ENCODE peak calls at places on chromosomes 11 and 22, in seven cellular contexts. K, Q, U, N, P, J and R are unnamed samples.
A peak's percentile ranks its signal among the peaks of the same experiment; 100 is the strongest.

GRCh38 chr22:22533863-22534262 is 13.8 kb upstream of the ZNF280A start:
- DNase-seq in K (no peak), Q (no peak), U (no peak), N (no peak), P (no peak), J (no peak), R (no peak)

GRCh38 chr11:7967826-7968225 is 2.6 kb upstream of the NLRP10 start:
- DNase-seq in K (no peak), Q (no peak), U (no peak), N (peak; percentile 65), P (peak; percentile 46), J (peak; percentile 24), R (no peak)

GRCh38 chr11:115905331-115905730 is 401.1 kb upstream of the CADM1 start:
- DNase-seq in K (no peak), Q (no peak), U (no peak), N (no peak), P (peak; percentile 40), J (peak; percentile 12), R (no peak)

GRCh38 chr11:121418625-121419114 is 33.4 kb upstream of the SORL1 start:
- DNase-seq in K (no peak), Q (no peak), U (no peak), N (no peak), P (no peak), J (no peak), R (peak; percentile 52)

GRCh38 chr22:38272373-38273134 is at the start of gene TMEM184B:
- DNase-seq in K (peak; percentile 18), Q (peak; percentile 93), U (peak; percentile 82), N (peak; percentile 89), P (peak; percentile 66), J (peak; percentile 67), R (peak; percentile 81)

GRCh38 chr11:13386567-13386966 is 76.5 kb downstream of the BTBD10 start:
- DNase-seq in K (no peak), Q (peak; percentile 52), U (no peak), N (no peak), P (no peak), J (no peak), R (no peak)

GRCh38 chr11:133955091-133955846 is 1.5 kb downstream of the IGSF9B start:
- DNase-seq in K (no peak), Q (no peak), U (peak; percentile 62), N (peak; percentile 22), P (no peak), J (no peak), R (no peak)

GRCh38 chr11:86149813-86150212 is 80.9 kb upstream of the PICALM start:
- DNase-seq in K (no peak), Q (no peak), U (no peak), N (no peak), P (peak; percentile 55), J (no peak), R (no peak)

GRCh38 chr11:20308601-20309000 is 54.9 kb upstream of the HTATIP2 start:
- DNase-seq in K (no peak), Q (no peak), U (no peak), N (no peak), P (no peak), J (no peak), R (no peak)

GRCh38 chr11:45885274-45885920 is at the start of gene MAPK8IP1:
- DNase-seq in K (no peak), Q (peak; percentile 83), U (peak; percentile 88), N (peak; percentile 64), P (peak; percentile 17), J (peak; percentile 28), R (peak; percentile 75)

GRCh38 chr11:112610996-112611795 is 350.0 kb upstream of the NCAM1 start:
- DNase-seq in K (no peak), Q (no peak), U (no peak), N (peak; percentile 27), P (no peak), J (peak; percentile 57), R (peak; percentile 90)

GRCh38 chr11:79296113-79296512 is 144.7 kb downstream of the TENM4 start:
- DNase-seq in K (no peak), Q (no peak), U (no peak), N (no peak), P (no peak), J (no peak), R (no peak)

GRCh38 chr11:121650520-121651266 is 197.9 kb upstream of the SORL1-AS1 start:
- DNase-seq in K (no peak), Q (no peak), U (no peak), N (no peak), P (no peak), J (no peak), R (no peak)

GRCh38 chr11:57425565-57426438 is 1.1 kb downstream of the SLC43A3 start:
- DNase-seq in K (no peak), Q (peak; percentile 32), U (no peak), N (peak; percentile 79), P (no peak), J (peak; percentile 36), R (no peak)

GRCh38 chr11:43712676-43713075 is 32.1 kb downstream of the HSD17B12 start:
- DNase-seq in K (no peak), Q (no peak), U (no peak), N (peak; percentile 5), P (peak; percentile 81), J (no peak), R (no peak)

DNA sequence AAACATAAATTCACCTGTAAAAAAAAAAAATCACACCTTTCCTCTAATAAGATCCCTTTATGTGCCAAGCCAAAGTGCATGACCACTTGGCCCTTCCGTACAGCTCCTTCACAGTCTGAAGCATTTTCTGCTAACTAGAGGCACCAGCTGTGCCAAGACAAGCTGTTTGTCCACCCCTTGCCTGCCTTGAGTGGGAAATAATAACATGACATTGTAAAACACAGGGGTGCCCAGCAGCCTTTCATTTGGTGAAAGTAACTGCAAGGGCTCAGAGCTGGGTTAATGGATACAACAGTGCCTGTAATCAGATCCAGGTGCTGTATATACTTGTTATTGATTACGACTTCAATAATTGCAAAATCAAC is 59.2 kb downstream of the DDIAS start:
- DNase-seq in K (no peak), Q (no peak), U (no peak), N (no peak), P (no peak), J (no peak), R (no peak)
- H3K27ac ChIP-seq in K (no peak overlapping the region), Q (no peak overlapping the region), U (no peak overlapping the region), N (no peak overlapping the region), P (no peak overlapping the region), J (no peak overlapping the region), R (no peak overlapping the region)

GRCh38 chr11:94400839-94401772 is at the start of gene GPR83:
- DNase-seq in K (no peak), Q (peak; percentile 29), U (peak; percentile 75), N (peak; percentile 49), P (no peak), J (peak; percentile 23), R (peak; percentile 58)
- TF ChIP-seq EZH2 in K (no peak), Q (peak; percentile 38), U (peak; percentile 47), N (peak; percentile 89), P (no peak), J (peak; percentile 82), R (peak; percentile 62)

GRCh38 chr22:29030618-29031235 is 30.9 kb downstream of the C22orf31 start:
- DNase-seq in K (peak; percentile 89), Q (peak; percentile 90), U (peak; percentile 86), N (peak; percentile 81), P (peak; percentile 83), J (peak; percentile 87), R (no peak)
- H3K4me3 ChIP-seq in K (peak overlapping the region; percentile 57), Q (peak overlapping the region; percentile 16), U (peak overlapping the region; percentile 62), N (peak overlapping the region; percentile 57), P (peak overlapping the region; percentile 52), J (peak overlapping the region; percentile 47), R (peak overlapping the region; percentile 14)

GRCh38 chr11:15150507-15150906 is 35.8 kb downstream of the INSC start:
- DNase-seq in K (no peak), Q (no peak), U (no peak), N (no peak), P (no peak), J (no peak), R (no peak)

GRCh38 chr11:15146271-15147003 is 31.7 kb downstream of the INSC start:
- DNase-seq in K (no peak), Q (no peak), U (no peak), N (peak; percentile 89), P (peak; percentile 26), J (peak; percentile 46), R (no peak)

GRCh38 chr11:15149050-15149449 is 34.3 kb downstream of the INSC start:
- DNase-seq in K (no peak), Q (no peak), U (no peak), N (no peak), P (no peak), J (no peak), R (no peak)

GRCh38 chr11:15145635-15146034 is 30.9 kb downstream of the INSC start:
- DNase-seq in K (no peak), Q (peak; percentile 30), U (no peak), N (no peak), P (no peak), J (no peak), R (no peak)

GRCh38 chr11:15148181-15148580 is 33.5 kb downstream of the INSC start:
- DNase-seq in K (no peak), Q (no peak), U (no peak), N (peak; percentile 54), P (no peak), J (no peak), R (no peak)
- H3K27ac ChIP-seq in K (no peak overlapping the region), Q (no peak overlapping the region), U (no peak overlapping the region), N (peak overlapping the region; percentile 91), P (no peak overlapping the region), J (no peak overlapping the region), R (no peak overlapping the region)

GRCh38 chr11:68120212-68121066 is 749 bp downstream of the CHKA start:
- DNase-seq in K (no peak), Q (peak; percentile 82), U (peak; percentile 59), N (peak; percentile 58), P (peak; percentile 18), J (no peak), R (peak; percentile 59)

GRCh38 chr11:68116892-68117435 is 4.2 kb downstream of the CHKA start:
- DNase-seq in K (no peak), Q (no peak), U (no peak), N (no peak), P (no peak), J (no peak), R (no peak)

GRCh38 chr11:68118753-68119448 is 2.3 kb downstream of the CHKA start:
- DNase-seq in K (no peak), Q (peak; percentile 28), U (no peak), N (no peak), P (peak; percentile 32), J (no peak), R (peak; percentile 57)

GRCh38 chr11:68116126-68116525 is 5.1 kb downstream of the CHKA start:
- DNase-seq in K (no peak), Q (no peak), U (no peak), N (no peak), P (no peak), J (no peak), R (no peak)

DNA sequence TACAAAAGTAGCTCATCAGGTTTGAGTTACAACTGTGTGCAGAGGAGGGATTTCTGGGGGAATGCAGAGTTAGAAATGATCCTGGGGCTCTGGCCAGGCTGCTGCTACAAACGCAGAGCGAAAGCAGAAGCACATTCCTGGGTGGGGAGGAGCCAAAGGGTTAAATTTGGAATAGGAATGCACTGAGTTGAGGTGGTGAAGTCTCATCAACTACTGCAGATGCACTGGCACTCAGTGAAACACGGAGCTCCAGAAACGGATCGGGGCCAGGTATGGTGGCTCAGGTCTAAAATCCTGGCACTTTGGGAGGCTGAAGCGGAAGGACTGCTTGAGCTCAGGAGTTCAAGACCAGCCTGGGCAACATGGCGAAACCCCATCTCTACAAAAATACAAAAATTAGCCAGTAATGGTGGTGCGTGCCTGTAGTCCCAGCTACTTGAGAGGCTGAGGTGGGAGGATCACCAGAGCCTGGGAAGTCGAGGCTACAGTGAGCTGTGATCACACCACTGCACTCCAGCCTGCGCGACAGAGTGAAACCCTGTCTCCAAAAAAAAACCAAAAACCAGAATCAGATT is 3.2 kb downstream of the CHKA start:
- DNase-seq in K (no peak), Q (peak; percentile 60), U (peak; percentile 84), N (no peak), P (no peak), J (no peak), R (no peak)
- TF ChIP-seq EZH2 in K (no peak), Q (no peak), U (no peak), N (no peak), P (no peak), J (no peak), R (no peak)